ENCODE peak calls at places on chromosomes 13 and 19, in ten cellular contexts. F is transverse colon, C is cardiac fibroblast, D is thyroid gland, T is lower leg skin, B is left lung, H is left ventricle myocardium inferior, Q is mucosa of descending colon, Y is DND-41, X is AG04449. J is an unnamed sample.

GRCh38 chr13:113655358-113656014 is 2.5 kb downstream of the ATP4B start:
- DNase-seq in F (no peak), C (no peak), D (no peak), T (no peak), B (no peak), H (peak; percentile 5), Q (no peak), Y (no peak), X (no peak), J (peak; percentile 7)

GRCh38 chr13:99982021-99982740 is 597 bp downstream of the ZIC2 start:
- DNase-seq in F (no peak), C (no peak), D (no peak), T (no peak), B (peak; percentile 80), H (no peak), Q (no peak), Y (no peak), X (no peak), J (no peak)

GRCh38 chr13:22726721-22727120 is 454.1 kb upstream of the SGCG start:
- DNase-seq in F (no peak), C (no peak), D (no peak), T (no peak), B (no peak), H (no peak), Q (no peak), Y (no peak), X (no peak), J (no peak)

GRCh38 chr19:11814707-11815050 is 606 bp downstream of the ZNF440 start:
- DNase-seq in F (peak; percentile 24), C (peak; percentile 47), D (no peak), T (no peak), B (no peak), H (no peak), Q (peak; percentile 32), Y (no peak), X (no peak), J (no peak)

GRCh38 chr13:63512095-63512494 is 2096.4 kb upstream of the PCDH20 start:
- DNase-seq in F (no peak), C (no peak), D (no peak), T (no peak), B (peak; percentile 51), H (no peak), Q (no peak), Y (no peak), X (no peak), J (no peak)

GRCh38 chr19:54459282-54460229 is 4.0 kb downstream of the LENG9 start:
- DNase-seq in F (no peak), C (no peak), D (no peak), T (no peak), B (no peak), H (no peak), Q (no peak), Y (no peak), X (no peak), J (no peak)

GRCh38 chr13:67223024-67223423 is 7.1 kb downstream of the PCDH9 start:
- DNase-seq in F (no peak), C (peak; percentile 82), D (no peak), T (no peak), B (no peak), H (no peak), Q (no peak), Y (no peak), X (peak; percentile 19), J (no peak)

GRCh38 chr19:3443840-3444694 is 36.3 kb downstream of the SMIM24 start:
- DNase-seq in F (no peak), C (peak; percentile 29), D (no peak), T (no peak), B (peak; percentile 71), H (peak; percentile 78), Q (no peak), Y (no peak), X (no peak), J (no peak)

GRCh38 chr13:41058229-41059070 is 2.9 kb upstream of the WBP4 start:
- DNase-seq in F (no peak), C (no peak), D (peak; percentile 13), T (no peak), B (no peak), H (no peak), Q (no peak), Y (peak; percentile 49), X (no peak), J (no peak)

GRCh38 chr19:38395381-38396127 is 7.1 kb downstream of the SPRED3 start:
- DNase-seq in F (no peak), C (no peak), D (no peak), T (no peak), B (no peak), H (no peak), Q (no peak), Y (no peak), X (no peak), J (no peak)
- H3K4me3 ChIP-seq in F (no peak overlapping the region), C (no peak overlapping the region), D (no peak overlapping the region), T (no peak overlapping the region), B (no peak overlapping the region), H (peak overlapping the region; percentile 17), Q (no peak overlapping the region), Y (no peak overlapping the region), X (no peak overlapping the region), J (no peak overlapping the region)

GRCh38 chr19:18777156-18777724 is 13.9 kb downstream of the COMP start:
- DNase-seq in F (no peak), C (no peak), D (no peak), T (no peak), B (peak; percentile 78), H (no peak), Q (no peak), Y (no peak), X (no peak), J (no peak)

GRCh38 chr19:18775586-18776287 is 15.4 kb downstream of the COMP start:
- DNase-seq in F (no peak), C (peak; percentile 69), D (no peak), T (no peak), B (no peak), H (no peak), Q (no peak), Y (no peak), X (no peak), J (no peak)

GRCh38 chr19:18776736-18777135 is 14.4 kb downstream of the COMP start:
- DNase-seq in F (no peak), C (peak; percentile 52), D (no peak), T (no peak), B (no peak), H (no peak), Q (no peak), Y (no peak), X (no peak), J (no peak)

GRCh38 chr19:18774782-18775444 is 16.2 kb downstream of the COMP start:
- DNase-seq in F (no peak), C (no peak), D (no peak), T (no peak), B (peak; percentile 77), H (no peak), Q (no peak), Y (no peak), X (no peak), J (no peak)

GRCh38 chr19:18776288-18776594 is 14.9 kb downstream of the COMP start:
- DNase-seq in F (no peak), C (peak; percentile 58), D (no peak), T (no peak), B (no peak), H (no peak), Q (no peak), Y (no peak), X (no peak), J (no peak)
- TF ChIP-seq CTCF in F (no peak), C (peak; percentile 47), D (no peak), T (no peak), B (no peak), H (no peak), Q (no peak), Y (no peak), X (peak; percentile 66), J (peak; percentile 29)

DNA sequence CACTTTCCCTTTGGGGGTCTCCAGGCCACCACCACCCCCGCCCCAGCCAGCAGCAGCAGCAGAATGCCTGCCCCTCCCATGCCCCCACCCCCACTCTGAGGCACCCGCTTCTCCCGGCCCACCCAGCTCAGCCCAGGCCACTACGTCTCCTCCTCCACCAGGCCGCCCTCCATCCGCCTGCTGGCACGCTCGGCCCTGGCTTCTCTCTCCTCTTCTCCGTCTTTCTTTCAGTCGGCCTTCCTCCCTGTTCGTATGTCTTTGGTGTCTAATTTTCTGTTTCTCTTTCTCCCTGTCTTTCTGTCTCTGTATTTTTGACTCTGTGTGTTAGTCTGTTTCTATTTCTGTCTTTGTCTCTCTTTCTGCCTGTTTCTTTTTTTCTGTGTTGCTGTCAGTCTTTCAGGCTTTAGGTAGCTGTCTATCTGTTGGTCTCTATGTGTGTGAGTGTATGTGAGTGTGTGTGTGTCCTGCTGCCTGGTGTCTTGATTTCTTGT is at the start of gene LGI4:
- DNase-seq in F (no peak), C (no peak), D (no peak), T (no peak), B (no peak), H (no peak), Q (no peak), Y (no peak), X (no peak), J (no peak)
- H3K4me3 ChIP-seq in F (no peak within 1 kb of the TSS), C (no peak within 1 kb of the TSS), D (no peak within 1 kb of the TSS), T (peak within 1 kb of the TSS; percentile 8), B (no peak within 1 kb of the TSS), H (peak within 1 kb of the TSS; percentile 57), Q (no peak within 1 kb of the TSS), Y (no peak within 1 kb of the TSS), X (no peak within 1 kb of the TSS), J (no peak within 1 kb of the TSS)

GRCh38 chr19:30361721-30362120 is 10.5 kb upstream of the ZNF536 start:
- DNase-seq in F (no peak), C (no peak), D (no peak), T (no peak), B (no peak), H (no peak), Q (no peak), Y (no peak), X (no peak), J (no peak)

GRCh38 chr19:30361107-30361447 is 11.1 kb upstream of the ZNF536 start:
- DNase-seq in F (no peak), C (no peak), D (no peak), T (no peak), B (no peak), H (no peak), Q (no peak), Y (no peak), X (no peak), J (no peak)

GRCh38 chr19:30359936-30360335 is 12.2 kb upstream of the ZNF536 start:
- DNase-seq in F (no peak), C (no peak), D (no peak), T (no peak), B (no peak), H (no peak), Q (no peak), Y (no peak), X (no peak), J (no peak)

GRCh38 chr19:30358821-30359580 is 13.2 kb upstream of the ZNF536 start:
- DNase-seq in F (no peak), C (no peak), D (no peak), T (no peak), B (no peak), H (no peak), Q (no peak), Y (no peak), X (no peak), J (no peak)

GRCh38 chr19:30360378-30361106 is 11.6 kb upstream of the ZNF536 start:
- DNase-seq in F (no peak), C (no peak), D (no peak), T (no peak), B (no peak), H (no peak), Q (no peak), Y (no peak), X (no peak), J (no peak)
- TF ChIP-seq CTCF in F (no peak), C (no peak), D (no peak), T (no peak), B (no peak), H (no peak), Q (no peak), Y (no peak), X (no peak), J (no peak)

J was measured in epithelial cell of proximal tubule.